ENCODE peak calls at places on chromosomes 4 and X, in four cellular contexts. H, Y, D and M are unnamed samples.

GRCh38 chrX:1656379-1656778 is 41.5 kb downstream of the ASMT start:
- DNase-seq in Y (no peak), D (no peak), H (no peak), M (no peak)

GRCh38 chr4:186934841-186935443 is 211.3 kb upstream of the FAT1 start:
- DNase-seq in D (no peak), Y (no peak), H (no peak), M (no peak)

GRCh38 chrX:14777484-14777883 is 95.4 kb downstream of the FANCB start:
- DNase-seq in D (no peak), H (no peak), Y (no peak), M (no peak)

GRCh38 chr4:39565925-39566630 is 38.8 kb upstream of the UGDH start:
- DNase-seq in H (no peak), D (no peak), Y (no peak), M (no peak)

GRCh38 chrX:44568196-44568595 is 25.5 kb upstream of the FUNDC1 start:
- DNase-seq in H (no peak), D (no peak), Y (no peak), M (no peak)

GRCh38 chr4:100494166-100494565 is 23.7 kb downstream of the EMCN start:
- DNase-seq in Y (no peak), H (no peak), D (no peak), M (no peak)

GRCh38 chr4:113884655-113885054 is 94.8 kb downstream of the ARSJ start:
- DNase-seq in D (no peak), H (no peak), Y (no peak), M (no peak)

GRCh38 chr4:138555584-138555983 is 313.4 kb upstream of the SLC7A11 start:
- DNase-seq in H (peak; percentile 22), Y (no peak), D (no peak), M (peak; percentile 85)

GRCh38 chr4:151784676-151785075 is 23.9 kb upstream of the GATB start:
- DNase-seq in Y (no peak), H (no peak), D (no peak), M (no peak)

GRCh38 chr4:1218892-1219552 is 29.9 kb downstream of the CTBP1 start:
- DNase-seq in H (no peak), D (no peak), Y (no peak), M (no peak)

DNA sequence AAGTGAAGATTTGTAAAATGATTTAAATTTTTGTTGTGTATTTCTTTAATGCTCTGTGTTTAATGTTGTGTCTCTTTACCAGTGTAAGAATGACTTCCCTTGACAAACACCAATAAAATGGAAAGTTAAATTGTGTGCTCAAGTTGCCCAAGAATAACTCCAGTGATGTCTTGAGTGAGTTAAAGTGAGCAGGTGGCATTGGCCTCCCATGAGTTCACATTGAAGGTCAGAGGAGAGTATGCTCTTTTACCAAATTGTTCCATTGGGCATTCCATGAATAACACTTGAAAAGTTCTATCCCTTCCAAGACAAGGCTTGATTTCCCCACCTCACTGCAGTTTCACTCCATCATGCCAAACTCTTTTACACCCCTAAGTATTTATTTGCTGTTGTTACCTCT is 4.5 kb downstream of the ANXA5 start:
- DNase-seq in H (no peak), D (no peak), Y (no peak), M (no peak)
- H3K4me1 ChIP-seq in H (peaks cover 16% of the 10 kb centered on the region), D (no peaks in the 10 kb centered on the region), Y (peaks cover 82% of the 10 kb centered on the region), M (peaks cover 67% of the 10 kb centered on the region)

GRCh38 chr4:148634476-148634875 is 192.3 kb upstream of the NR3C2 start:
- DNase-seq in D (no peak), H (no peak), Y (no peak), M (no peak)

GRCh38 chr4:148632476-148632875 is 190.3 kb upstream of the NR3C2 start:
- DNase-seq in D (no peak), H (no peak), Y (no peak), M (no peak)

GRCh38 chr4:148633720-148634119 is 191.5 kb upstream of the NR3C2 start:
- DNase-seq in H (no peak), Y (no peak), D (no peak), M (no peak)
- H3K9me3 ChIP-seq in H (no peaks in the 10 kb centered on the region), Y (peaks cover 17% of the 10 kb centered on the region), D (no peaks in the 10 kb centered on the region), M (peaks cover 18% of the 10 kb centered on the region)

DNA sequence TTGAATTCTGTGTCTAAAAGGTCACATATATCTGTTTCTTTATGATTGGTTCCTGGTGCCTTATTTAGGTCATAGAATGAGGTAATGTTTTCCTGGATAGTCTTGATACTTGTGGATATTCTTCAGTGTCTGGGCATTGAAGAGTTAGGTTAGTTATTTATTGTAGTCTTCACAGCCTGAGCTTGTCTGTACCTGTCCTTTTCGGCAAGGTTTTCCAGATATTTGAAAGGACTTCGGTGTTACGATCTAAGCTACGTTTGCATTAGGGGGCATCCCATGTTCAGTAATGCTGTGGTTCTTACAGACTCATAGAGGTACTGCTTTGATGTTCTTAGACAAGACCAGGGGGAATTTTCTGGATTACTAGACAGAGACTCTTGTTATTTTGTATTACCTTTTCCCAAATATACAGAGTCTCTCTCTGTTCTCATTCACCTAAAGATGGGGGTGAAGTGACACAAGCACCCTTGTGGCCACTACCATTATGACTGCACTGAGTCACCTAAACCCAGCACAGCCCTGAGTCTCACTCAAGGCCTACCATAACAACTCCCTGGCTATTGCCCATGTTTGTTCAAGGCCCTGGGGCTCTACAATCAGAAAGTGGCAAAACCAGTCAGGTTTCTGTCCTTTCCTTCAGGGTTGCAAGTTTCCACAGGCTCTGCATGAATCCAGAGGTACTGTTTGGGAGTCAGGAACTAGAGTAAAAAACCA is 30.1 kb upstream of the CYSLTR1 start:
- DNase-seq in H (no peak), D (no peak), Y (no peak), M (no peak)
- TF ChIP-seq CTCF in H (no peak), D (no peak), Y (no peak), M (no peak)

GRCh38 chr4:87051121-87051713 is 116.4 kb downstream of the AFF1 start:
- DNase-seq in H (no peak), Y (no peak), D (no peak), M (no peak)

GRCh38 chr4:87049508-87049907 is 114.7 kb downstream of the AFF1 start:
- DNase-seq in D (no peak), Y (no peak), H (no peak), M (no peak)

GRCh38 chr4:87053064-87053693 is 118.4 kb downstream of the AFF1 start:
- DNase-seq in Y (no peak), H (no peak), D (no peak), M (no peak)

GRCh38 chr4:87052615-87053014 is 117.8 kb downstream of the AFF1 start:
- DNase-seq in D (no peak), Y (no peak), H (no peak), M (no peak)

DNA sequence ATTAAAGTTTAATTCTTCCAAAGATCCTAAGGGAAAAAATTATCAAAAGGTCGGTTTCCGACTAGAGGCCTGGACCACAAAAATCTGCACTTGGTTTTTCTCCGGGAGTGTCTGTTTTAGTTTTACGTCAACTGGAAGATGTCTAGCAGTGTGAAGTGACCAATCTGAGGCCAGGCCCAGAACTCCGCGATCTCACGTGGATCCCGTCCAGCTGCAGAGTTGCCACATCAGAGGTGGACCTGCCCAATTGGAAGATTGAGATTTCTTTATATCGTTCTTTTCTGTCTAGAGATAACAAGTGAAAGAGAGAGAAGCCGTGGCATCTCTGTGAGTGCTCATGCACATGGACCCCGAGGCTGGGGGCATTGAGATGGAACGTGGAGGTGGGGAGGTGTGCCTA is 115.8 kb downstream of the AFF1 start:
- DNase-seq in D (no peak), Y (no peak), H (no peak), M (no peak)
- H3K4me1 ChIP-seq in D (peaks cover 5% of the 10 kb centered on the region), Y (peaks cover 53% of the 10 kb centered on the region), H (peaks cover 51% of the 10 kb centered on the region), M (peaks cover 14% of the 10 kb centered on the region)

DNA sequence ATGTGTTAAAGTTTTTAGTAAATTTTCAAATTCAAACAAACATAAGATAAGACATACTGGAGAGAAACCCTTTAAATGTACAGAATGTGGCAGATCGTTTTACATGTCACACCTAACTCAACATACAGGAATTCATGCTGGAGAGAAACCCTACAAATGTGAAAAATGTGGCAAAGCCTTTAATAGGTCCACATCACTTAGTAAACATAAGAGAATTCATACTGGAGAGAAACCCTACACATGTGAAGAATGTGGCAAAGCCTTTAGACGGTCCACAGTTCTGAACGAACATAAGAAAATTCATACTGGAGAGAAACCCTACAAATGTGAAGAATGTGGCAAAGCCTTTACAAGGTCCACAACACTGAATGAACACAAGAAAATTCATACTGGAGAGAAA is 32.8 kb downstream of the ZNF595 start:
- DNase-seq in Y (no peak), H (no peak), D (no peak), M (no peak)
- H3K9me3 ChIP-seq in Y (peaks cover 100% of the 10 kb centered on the region), H (peaks cover 34% of the 10 kb centered on the region), D (peaks cover 43% of the 10 kb centered on the region), M (peaks cover 91% of the 10 kb centered on the region)

GRCh38 chrX:134020910-134021309 is 35.5 kb upstream of the GPC3 start:
- DNase-seq in H (peak; percentile 30), Y (no peak), D (no peak), M (no peak)
- TF ChIP-seq CTCF in H (no peak), Y (no peak), D (no peak), M (no peak)